ENCODE peak calls at places on chromosomes 5 and 9, in four cellular contexts. J is neural progenitor cell, I is neuronal stem cell, E is Karpas-422. L is an unnamed sample.

GRCh38 chr9:137613738-137614523 is 4.9 kb upstream of the EHMT1 start:
- DNase-seq in J (no peak), I (no peak), E (no peak), L (no peak)

GRCh38 chr9:133920471-133920870 is 71.7 kb downstream of the VAV2 start:
- DNase-seq in J (no peak), I (no peak), E (no peak), L (no peak)

GRCh38 chr9:73738741-73739530 is 587.3 kb downstream of the ANXA1 start:
- DNase-seq in J (no peak), I (no peak), E (no peak), L (peak; percentile 3)

GRCh38 chr5:65209341-65209740 is 272.4 kb downstream of the ADAMTS6 start:
- DNase-seq in J (no peak), I (no peak), E (no peak), L (peak; percentile 96)

GRCh38 chr9:116075191-116075590 is 78.4 kb upstream of the PAPPA start:
- DNase-seq in J (no peak), I (no peak), E (no peak), L (peak; percentile 92)

GRCh38 chr9:91143162-91143561 is 218.6 kb downstream of the AUH start:
- DNase-seq in J (no peak), I (no peak), E (no peak), L (no peak)

GRCh38 chr5:169300468-169301385 is at the start of gene SLIT3:
- DNase-seq in J (peak; percentile 93), I (peak; percentile 82), E (no peak), L (peak; percentile 88)

GRCh38 chr5:123776761-123777160 is 264.8 kb downstream of the CSNK1G3 start:
- DNase-seq in J (no peak), I (no peak), E (no peak), L (peak; percentile 39)

GRCh38 chr5:71757590-71758543 is 38.8 kb downstream of the CARTPT start:
- DNase-seq in J (peak; percentile 75), I (peak; percentile 32), E (peak; percentile 86), L (peak; percentile 60)

GRCh38 chr5:110086658-110087388 is 397.1 kb downstream of the MAN2A1 start:
- DNase-seq in J (no peak), I (no peak), E (peak; percentile 23), L (peak; percentile 98)

GRCh38 chr9:114477642-114478041 is 27.6 kb downstream of the WHRN start:
- DNase-seq in J (no peak), I (no peak), E (no peak), L (no peak)

GRCh38 chr5:79573983-79574890 is 38.0 kb upstream of the TENT2 start:
- DNase-seq in J (no peak), I (no peak), E (no peak), L (no peak)

GRCh38 chr9:131537946-131538345 is 6.9 kb upstream of the UCK1 start:
- DNase-seq in J (no peak), I (no peak), E (no peak), L (no peak)

GRCh38 chr5:141779642-141780041 is 97.6 kb upstream of the ARAP3 start:
- DNase-seq in J (no peak), I (no peak), E (peak; percentile 97), L (peak; percentile 26)

GRCh38 chr9:107504585-107505455 is 15.3 kb upstream of the KLF4 start:
- DNase-seq in J (no peak), I (no peak), E (no peak), L (peak; percentile 94)

GRCh38 chr5:68960469-68960868 is 133.3 kb upstream of the SLC30A5 start:
- DNase-seq in J (no peak), I (no peak), E (no peak), L (no peak)

GRCh38 chr9:121839726-121840500 is 188.5 kb downstream of the DAB2IP start:
- DNase-seq in J (no peak), I (no peak), E (no peak), L (no peak)

GRCh38 chr5:178165585-178165984 is 11.9 kb upstream of the NHP2 start:
- DNase-seq in J (no peak), I (no peak), E (no peak), L (no peak)
- H2AFZ ChIP-seq in J (no peak overlapping the region), I (no peak overlapping the region), E (no peak overlapping the region), L (no peak overlapping the region)

GRCh38 chr9:93699650-93700049 is 123.3 kb downstream of the PHF2 start:
- DNase-seq in J (no peak), I (no peak), E (peak; percentile 45), L (no peak)

GRCh38 chr9:93701494-93702218 is 125.3 kb downstream of the PHF2 start:
- DNase-seq in J (no peak), I (no peak), E (no peak), L (no peak)

GRCh38 chr9:93693129-93693528 is 116.7 kb downstream of the PHF2 start:
- DNase-seq in J (no peak), I (no peak), E (no peak), L (no peak)

GRCh38 chr9:93698140-93698908 is 121.9 kb downstream of the PHF2 start:
- DNase-seq in J (no peak), I (no peak), E (no peak), L (no peak)

GRCh38 chr9:93697352-93698139 is 121.2 kb downstream of the PHF2 start:
- DNase-seq in J (no peak), I (no peak), E (no peak), L (no peak)
- H3K27me3 ChIP-seq in J (no peaks in the 10 kb centered on the region), I (no peaks in the 10 kb centered on the region), E (peaks cover 4% of the 10 kb centered on the region), L (no peaks in the 10 kb centered on the region)

GRCh38 chr9:128202648-128203023 is 543 bp upstream of the DNM1 start:
- DNase-seq in J (no peak), I (no peak), E (no peak), L (no peak)

GRCh38 chr9:128204858-128205257 is 1.7 kb downstream of the DNM1 start:
- DNase-seq in J (no peak), I (no peak), E (no peak), L (no peak)

GRCh38 chr9:128201441-128202369 is 1.5 kb upstream of the DNM1 start:
- DNase-seq in J (no peak), I (no peak), E (no peak), L (peak; percentile 83)

GRCh38 chr9:128203842-128204551 is 818 bp downstream of the DNM1 start:
- DNase-seq in J (peak; percentile 80), I (peak; percentile 48), E (no peak), L (peak; percentile 26)

GRCh38 chr9:128203024-128203841 is at the start of gene DNM1:
- DNase-seq in J (peak; percentile 93), I (peak; percentile 78), E (peak; percentile 85), L (peak; percentile 55)
- H3K9ac ChIP-seq in J (no peak within 1 kb of the TSS), I (peak within 1 kb of the TSS; percentile 96), E (peak within 1 kb of the TSS; percentile 69), L (peak within 1 kb of the TSS; percentile 53)

GRCh38 chr5:143244000-143244736 is 159.3 kb downstream of the NR3C1 start:
- DNase-seq in J (no peak), I (no peak), E (no peak), L (peak; percentile 99)

GRCh38 chr5:143247134-143247815 is 156.2 kb downstream of the NR3C1 start:
- DNase-seq in J (no peak), I (no peak), E (no peak), L (no peak)

GRCh38 chr5:143244990-143245389 is 158.5 kb downstream of the NR3C1 start:
- DNase-seq in J (no peak), I (no peak), E (no peak), L (peak; percentile 71)

GRCh38 chr5:143248391-143248790 is 155.1 kb downstream of the NR3C1 start:
- DNase-seq in J (no peak), I (no peak), E (no peak), L (no peak)

DNA sequence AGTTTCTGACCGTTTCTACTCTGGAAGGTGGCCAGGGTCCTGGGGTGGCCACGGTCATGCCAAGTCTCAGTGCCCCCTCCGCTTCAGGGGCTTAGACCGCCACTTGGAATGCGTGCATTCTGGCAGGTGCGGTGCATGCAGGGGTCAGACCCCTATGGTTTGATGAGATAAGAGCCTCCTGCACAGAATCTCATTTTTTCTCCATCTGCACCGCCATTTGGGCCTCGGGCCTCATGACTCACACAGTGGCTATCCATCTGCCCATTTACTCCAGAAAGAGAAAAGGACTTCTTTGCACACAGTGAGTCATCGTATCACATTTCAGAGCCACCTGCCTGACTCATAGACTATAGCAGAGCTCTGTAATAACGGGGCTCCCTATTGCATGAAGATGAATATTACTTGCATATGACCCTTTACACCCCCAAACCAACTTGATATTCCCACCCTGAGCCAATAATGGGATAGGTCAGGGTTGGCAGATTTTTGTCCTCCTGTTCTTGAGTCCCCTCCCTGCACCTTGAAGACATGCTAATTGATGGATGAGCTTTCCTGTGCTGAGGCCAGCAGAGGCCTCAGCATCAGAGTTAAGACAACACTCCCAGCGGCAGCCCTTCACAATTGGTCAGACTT is 157.4 kb downstream of the NR3C1 start:
- DNase-seq in J (no peak), I (no peak), E (no peak), L (peak; percentile 92)
- H2AFZ ChIP-seq in J (no peak overlapping the region), I (peak overlapping the region; percentile 25), E (no peak overlapping the region), L (no peak overlapping the region)

GRCh38 chr9:70413798-70414775 is at the start of gene KLF9:
- DNase-seq in J (peak; percentile 87), I (peak; percentile 77), E (peak; percentile 80), L (peak; percentile 98)

GRCh38 chr9:70413427-70413797 is 1.0 kb downstream of the KLF9 start:
- DNase-seq in J (peak; percentile 68), I (no peak), E (no peak), L (no peak)

GRCh38 chr9:70411141-70411929 is 3.1 kb downstream of the KLF9 start:
- DNase-seq in J (peak; percentile 22), I (no peak), E (no peak), L (peak; percentile 89)

GRCh38 chr9:70411930-70412677 is 2.4 kb downstream of the KLF9 start:
- DNase-seq in J (no peak), I (no peak), E (no peak), L (peak; percentile 86)

DNA sequence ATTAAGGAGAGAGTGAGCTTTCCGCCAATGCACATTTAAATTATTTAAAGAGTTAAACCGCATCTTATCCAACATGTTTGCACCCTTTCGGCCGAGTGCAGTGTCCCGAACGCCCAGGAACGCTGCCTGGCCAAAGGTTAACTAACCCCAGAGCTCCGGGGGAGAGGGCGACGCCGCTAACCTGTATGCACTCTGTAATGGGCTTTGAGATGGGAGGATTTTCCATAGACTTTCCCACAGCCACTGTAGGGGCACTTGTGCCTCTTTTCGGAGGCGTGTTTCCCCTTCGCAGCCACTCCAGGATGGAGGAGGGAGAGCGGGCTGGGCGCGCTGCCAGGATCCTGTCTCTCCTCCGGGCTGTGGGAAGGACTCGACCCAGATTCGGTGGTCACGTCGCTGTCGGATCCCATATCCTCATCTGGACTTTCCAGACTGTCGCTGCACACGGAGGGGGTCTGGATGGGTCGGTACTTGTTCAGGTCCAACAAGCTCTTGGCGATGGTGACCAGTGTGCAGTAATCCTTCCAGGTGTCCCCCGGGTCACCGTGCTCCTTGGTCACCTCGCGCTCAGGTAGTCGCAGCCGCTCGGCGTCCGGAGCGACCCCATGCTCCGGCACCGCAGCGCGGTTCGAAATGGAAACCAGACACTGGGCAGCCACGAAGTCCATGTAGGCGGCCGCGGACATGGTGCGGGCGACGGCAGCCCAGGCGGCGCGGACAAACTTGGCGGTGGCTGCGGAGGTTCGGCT is 1.6 kb downstream of the KLF9 start:
- DNase-seq in J (peak; percentile 52), I (no peak), E (no peak), L (peak; percentile 81)
- H3K27me3 ChIP-seq in J (peaks cover 87% of the 10 kb centered on the region), I (peaks cover 92% of the 10 kb centered on the region), E (no peaks in the 10 kb centered on the region), L (no peaks in the 10 kb centered on the region)

DNA sequence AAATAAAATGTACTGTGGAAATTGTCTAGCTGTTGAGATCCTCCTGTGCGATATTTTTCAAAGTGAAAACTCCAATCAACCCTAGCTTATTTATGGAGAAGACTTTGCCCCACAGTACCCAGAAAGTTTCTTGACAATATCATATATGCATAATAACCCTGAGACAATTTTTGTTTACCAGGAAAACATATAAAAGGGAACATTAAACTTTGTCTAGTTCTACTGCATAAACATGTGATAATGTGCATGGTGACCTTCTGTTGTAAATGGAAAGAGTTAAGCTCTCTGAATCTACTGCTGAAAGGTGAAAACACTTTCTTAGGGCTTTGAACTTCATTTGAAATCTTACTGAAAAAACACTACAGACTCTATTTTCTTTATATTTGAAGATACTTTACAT is 32.2 kb upstream of the CDKN2B start:
- DNase-seq in J (no peak), I (no peak), E (no peak), L (no peak)
- H3K9ac ChIP-seq in J (no peak overlapping the region), I (no peak overlapping the region), E (no peak overlapping the region), L (no peak overlapping the region)

L was measured in fibroblast of lung.